ENCODE peak calls at places on chromosomes 3 and 15, in five cellular contexts. U, F, V, W and Z are unnamed samples.
A peak's percentile ranks its signal among the peaks of the same experiment; 100 is the strongest.

GRCh38 chr3:55169608-55170010 is 241.8 kb upstream of the LRTM1 start:
- DNase-seq in U (no peak), F (no peak), V (peak; percentile 91), W (peak; percentile 99), Z (no peak)

GRCh38 chr3:72590732-72591192 is 257.5 kb downstream of the SHQ1 start:
- DNase-seq in U (no peak), F (no peak), V (no peak), W (no peak), Z (peak; percentile 52)

GRCh38 chr3:175957427-175957826 is 1098.3 kb downstream of the NAALADL2 start:
- DNase-seq in U (no peak), F (no peak), V (no peak), W (no peak), Z (no peak)

GRCh38 chr15:86384191-86384590 is 304.5 kb downstream of the AGBL1 start:
- DNase-seq in U (no peak), F (no peak), V (no peak), W (no peak), Z (no peak)

GRCh38 chr15:101187820-101188516 is 63.9 kb downstream of the CHSY1 start:
- DNase-seq in U (no peak), F (no peak), V (peak; percentile 95), W (peak; percentile 53), Z (no peak)

GRCh38 chr3:66133050-66133757 is 87.6 kb upstream of the SLC25A26 start:
- DNase-seq in U (no peak), F (no peak), V (no peak), W (peak; percentile 65), Z (no peak)

GRCh38 chr3:49790626-49791411 is 4.5 kb upstream of the IP6K1 start:
- DNase-seq in U (no peak), F (peak; percentile 26), V (no peak), W (no peak), Z (no peak)

GRCh38 chr15:41999290-42000285 is 21.3 kb downstream of the PLA2G4E start:
- DNase-seq in U (no peak), F (no peak), V (no peak), W (no peak), Z (no peak)

GRCh38 chr3:177781686-177782161 is 584.4 kb upstream of the TBL1XR1 start:
- DNase-seq in U (no peak), F (peak; percentile 82), V (peak; percentile 91), W (peak; percentile 81), Z (peak; percentile 1)

GRCh38 chr15:73914145-73914544 is 12.1 kb upstream of the LOXL1 start:
- DNase-seq in U (no peak), F (no peak), V (no peak), W (no peak), Z (no peak)

GRCh38 chr15:58518626-58519025 is 86.8 kb downstream of the LIPC start:
- DNase-seq in U (no peak), F (no peak), V (no peak), W (no peak), Z (no peak)

GRCh38 chr3:131840151-131840797 is 194.5 kb downstream of the CPNE4 start:
- DNase-seq in U (no peak), F (no peak), V (peak; percentile 2), W (no peak), Z (no peak)

GRCh38 chr15:51497806-51498205 is 124.8 kb downstream of the DMXL2 start:
- DNase-seq in U (no peak), F (no peak), V (no peak), W (no peak), Z (no peak)

GRCh38 chr3:45567730-45568172 is 26.8 kb upstream of the LIMD1 start:
- DNase-seq in U (no peak), F (peak; percentile 59), V (no peak), W (no peak), Z (no peak)

GRCh38 chr15:52963865-52964264 is 173.7 kb upstream of the ONECUT1 start:
- DNase-seq in U (no peak), F (no peak), V (no peak), W (no peak), Z (no peak)

GRCh38 chr15:101406796-101407195 is 82.7 kb downstream of the PCSK6 start:
- DNase-seq in U (no peak), F (no peak), V (no peak), W (no peak), Z (no peak)

GRCh38 chr3:111594781-111595180 is 365 bp downstream of the ZBED2 start:
- DNase-seq in U (no peak), F (no peak), V (no peak), W (no peak), Z (no peak)

GRCh38 chr15:45790325-45790943 is 155.6 kb downstream of the SQOR start:
- DNase-seq in U (no peak), F (no peak), V (peak; percentile 51), W (peak; percentile 3), Z (peak; percentile 20)

GRCh38 chr15:56356616-56357015 is 8.6 kb upstream of the TEX9 start:
- DNase-seq in U (no peak), F (no peak), V (peak; percentile 24), W (no peak), Z (no peak)

GRCh38 chr3:119310052-119310451 is 15.9 kb downstream of the ARHGAP31 start:
- DNase-seq in U (no peak), F (no peak), V (peak; percentile 97), W (peak; percentile 95), Z (no peak)

GRCh38 chr3:23594897-23595670 is 210.7 kb upstream of the UBE2E1 start:
- DNase-seq in U (no peak), F (no peak), V (peak; percentile 52), W (no peak), Z (no peak)

GRCh38 chr3:50320853-50321145 is 1.7 kb downstream of the HYAL2 start:
- DNase-seq in U (no peak), F (no peak), V (no peak), W (no peak), Z (no peak)

GRCh38 chr15:81133782-81134461 is at the start of gene CFAP161:
- DNase-seq in U (peak; percentile 79), F (peak; percentile 86), V (peak; percentile 86), W (peak; percentile 26), Z (peak; percentile 87)

GRCh38 chr3:54366839-54367238 is 244.5 kb downstream of the CACNA2D3 start:
- DNase-seq in U (no peak), F (no peak), V (no peak), W (no peak), Z (no peak)

GRCh38 chr3:152458725-152459515 is 190.2 kb downstream of the MBNL1 start:
- DNase-seq in U (no peak), F (no peak), V (peak; percentile 40), W (no peak), Z (no peak)

GRCh38 chr3:115861166-115861733 is 237.9 kb downstream of the GAP43 start:
- DNase-seq in U (no peak), F (no peak), V (no peak), W (no peak), Z (no peak)

GRCh38 chr3:26921054-26921453 is 298.5 kb downstream of the LRRC3B start:
- DNase-seq in U (no peak), F (no peak), V (no peak), W (no peak), Z (no peak)

DNA sequence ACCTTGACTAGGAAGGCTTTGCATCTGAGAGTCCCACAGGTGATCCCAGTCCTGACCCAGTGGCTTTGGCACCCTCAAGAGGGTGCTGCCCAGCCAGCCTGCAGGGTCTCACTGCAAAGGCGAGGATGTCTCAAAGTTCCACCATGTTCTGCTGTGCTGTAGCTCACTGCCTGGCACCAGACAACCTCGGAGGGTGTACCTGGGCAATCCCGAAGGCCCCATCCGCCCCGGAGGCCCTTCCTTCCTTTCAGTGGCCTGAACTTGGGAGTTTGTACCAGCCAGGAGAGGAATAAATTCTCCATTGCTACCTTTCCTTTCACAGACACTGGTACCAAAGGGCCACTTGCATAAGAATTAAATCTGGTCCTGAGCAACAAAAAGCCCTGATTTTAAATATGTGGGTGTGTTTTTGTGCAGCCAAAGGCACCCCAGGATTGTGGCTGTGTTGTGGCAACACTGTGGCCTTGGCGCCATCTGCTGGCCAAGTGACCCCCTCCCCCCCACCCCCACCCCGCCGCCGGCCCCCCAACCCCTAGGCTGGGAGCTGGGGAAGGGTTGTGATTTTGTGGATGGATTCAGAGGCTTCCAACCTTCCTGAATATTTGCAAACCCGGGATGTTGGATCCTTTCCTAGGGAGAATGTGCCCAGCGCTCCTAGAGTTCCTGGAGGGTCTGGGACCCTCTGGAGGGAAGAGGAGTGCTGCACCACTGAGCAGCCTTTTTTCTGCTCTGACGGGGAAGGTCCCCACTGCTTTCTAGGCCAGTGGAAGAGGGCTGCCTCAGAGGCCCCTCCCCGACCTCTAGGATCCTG is 9.7 kb upstream of the PTPN23 start:
- DNase-seq in U (no peak), F (no peak), V (peak; percentile 24), W (no peak), Z (peak; percentile 13)
- TF ChIP-seq CTCF in U (peak; percentile 59), F (no peak), V (peak; percentile 12), W (no peak), Z (peak; percentile 61)

DNA sequence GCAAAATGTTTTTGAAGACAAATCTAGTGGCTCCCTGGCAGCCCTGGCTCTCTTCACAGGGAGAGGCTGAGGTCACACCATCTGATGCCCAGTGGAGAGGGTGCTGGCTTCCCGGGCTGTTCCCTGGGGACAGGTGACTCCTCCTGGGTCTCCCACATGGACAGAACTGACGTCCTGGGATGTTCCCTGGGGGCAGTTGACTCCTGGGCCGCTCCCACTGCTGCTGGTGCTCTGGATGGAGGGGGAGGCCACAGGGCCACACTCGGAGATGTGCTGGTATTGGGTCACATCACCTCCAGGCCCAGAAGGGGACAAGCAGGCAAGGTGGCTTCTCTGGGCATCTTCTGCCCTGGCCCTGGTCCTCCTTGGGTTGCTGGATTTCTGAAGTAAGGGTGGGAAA is 27.8 kb upstream of the ACAD9 start:
- DNase-seq in U (no peak), F (no peak), V (no peak), W (no peak), Z (no peak)
- TF ChIP-seq CTCF in U (no peak), F (no peak), V (no peak), W (no peak), Z (no peak)

GRCh38 chr15:25711691-25712090 is 151.4 kb downstream of the ATP10A start:
- DNase-seq in U (no peak), F (peak; percentile 27), V (no peak), W (no peak), Z (no peak)

GRCh38 chr15:25709437-25710159 is 153.5 kb downstream of the ATP10A start:
- DNase-seq in U (no peak), F (peak; percentile 56), V (no peak), W (no peak), Z (no peak)

GRCh38 chr15:25711164-25711563 is 152.0 kb downstream of the ATP10A start:
- DNase-seq in U (no peak), F (peak; percentile 40), V (no peak), W (no peak), Z (no peak)

GRCh38 chr15:25708391-25708790 is 154.7 kb downstream of the ATP10A start:
- DNase-seq in U (no peak), F (peak; percentile 34), V (no peak), W (no peak), Z (no peak)

GRCh38 chr15:25710184-25710583 is 152.9 kb downstream of the ATP10A start:
- DNase-seq in U (peak; percentile 67), F (peak; percentile 68), V (peak; percentile 24), W (no peak), Z (peak; percentile 64)
- TF ChIP-seq CTCF in U (peak; percentile 85), F (peak; percentile 33), V (peak; percentile 72), W (peak; percentile 76), Z (peak; percentile 76)

GRCh38 chr3:42507252-42507651 is 4.8 kb downstream of the VIPR1 start:
- DNase-seq in U (peak; percentile 9), F (peak; percentile 61), V (no peak), W (no peak), Z (no peak)
- TF ChIP-seq CTCF in U (no peak), F (no peak), V (no peak), W (no peak), Z (no peak)